ENCODE peak calls at places on chromosomes 7 and 10, in seven cellular contexts. S, D, F, W, Z, P and I are unnamed samples.

GRCh38 chr10:117568226-117568625 is 25.7 kb downstream of the EMX2 start:
- DNase-seq in Z (no peak), P (no peak), F (no peak), W (no peak), D (no peak), S (no peak), I (no peak)

GRCh38 chr10:6737758-6738463 is 157.8 kb upstream of the PRKCQ start:
- DNase-seq in S (no peak), F (no peak), Z (peak; percentile 63), W (peak; percentile 39), P (no peak), D (no peak), I (peak; percentile 27)

GRCh38 chr7:47588704-47589225 is 6.9 kb upstream of the TNS3 start:
- DNase-seq in S (no peak), P (peak; percentile 63), Z (no peak), F (no peak), W (no peak), D (no peak), I (no peak)

GRCh38 chr7:46534593-46535271 is 613.7 kb upstream of the IGFBP3 start:
- DNase-seq in S (no peak), P (no peak), D (no peak), Z (peak; percentile 35), F (no peak), W (peak; percentile 88), I (no peak)

GRCh38 chr10:34305189-34305588 is 509.9 kb downstream of the PARD3 start:
- DNase-seq in P (peak; percentile 26), F (no peak), W (no peak), S (no peak), Z (peak; percentile 49), D (peak; percentile 50), I (peak; percentile 17)

GRCh38 chr10:1522237-1522636 is 215.1 kb downstream of the ADARB2 start:
- DNase-seq in F (no peak), D (no peak), W (no peak), S (no peak), P (no peak), Z (no peak), I (no peak)

GRCh38 chr10:60414111-60414510 is 24.4 kb upstream of the ANK3 start:
- DNase-seq in S (no peak), P (no peak), W (no peak), Z (no peak), D (no peak), F (no peak), I (no peak)

GRCh38 chr7:81600608-81601007 is 169.2 kb downstream of the HGF start:
- DNase-seq in F (no peak), S (no peak), P (no peak), D (no peak), Z (no peak), W (peak; percentile 91), I (no peak)

GRCh38 chr7:134605978-134606923 is 40.4 kb upstream of the BPGM start:
- DNase-seq in D (peak; percentile 45), W (peak; percentile 78), Z (peak; percentile 73), P (peak; percentile 57), S (peak; percentile 40), F (peak; percentile 37), I (peak; percentile 81)

GRCh38 chr10:104387130-104387888 is 33.7 kb downstream of the CFAP58 start:
- DNase-seq in F (no peak), W (no peak), Z (no peak), S (no peak), P (no peak), D (no peak), I (no peak)

GRCh38 chr10:60351191-60351853 is 38.4 kb downstream of the ANK3 start:
- DNase-seq in D (no peak), P (no peak), S (no peak), Z (no peak), W (no peak), F (no peak), I (no peak)

GRCh38 chr10:8978100-8978499 is 923.6 kb downstream of the GATA3 start:
- DNase-seq in D (no peak), F (no peak), Z (peak; percentile 87), S (no peak), W (no peak), P (no peak), I (no peak)

GRCh38 chr10:108204528-108205313 is 1040.2 kb upstream of the SORCS1 start:
- DNase-seq in W (peak; percentile 15), Z (peak; percentile 59), P (peak; percentile 14), F (no peak), D (peak; percentile 4), S (no peak), I (peak; percentile 52)

GRCh38 chr10:114648368-114648767 is 9.7 kb downstream of the ABLIM1 start:
- DNase-seq in S (no peak), F (no peak), D (no peak), W (peak; percentile 54), P (no peak), Z (peak; percentile 69), I (no peak)

GRCh38 chr7:92697414-92697813 is 107.2 kb upstream of the FAM133B start:
- DNase-seq in Z (no peak), W (no peak), F (no peak), P (no peak), S (no peak), D (no peak), I (no peak)